ENCODE peak calls at places on chromosomes 13 and 19, in eight cellular contexts. E, R, M, W, Y, U, H and O are unnamed samples.

GRCh38 chr19:39539165-39539518 is 819 bp downstream of the EID2 start:
- DNase-seq in M (no peak), E (peak; percentile 21), U (peak; percentile 74), W (no peak), Y (no peak), H (no peak), R (peak; percentile 36), O (peak; percentile 46)

GRCh38 chr13:98509271-98510155 is 67.4 kb downstream of the STK24 start:
- DNase-seq in U (peak; percentile 89), Y (peak; percentile 9), M (peak; percentile 68), H (peak; percentile 65), E (peak; percentile 96), R (peak; percentile 94), W (no peak), O (peak; percentile 90)

GRCh38 chr13:23778879-23779278 is 110.3 kb downstream of the MIPEP start:
- DNase-seq in Y (no peak), W (no peak), H (no peak), E (peak; percentile 75), R (peak; percentile 43), M (no peak), U (peak; percentile 70), O (peak; percentile 62)

GRCh38 chr13:113466321-113466836 is 13.1 kb upstream of the ADPRHL1 start:
- DNase-seq in H (no peak), E (no peak), M (no peak), U (no peak), Y (no peak), W (no peak), R (no peak), O (no peak)

GRCh38 chr19:1389033-1389940 is 5.6 kb downstream of the NDUFS7 start:
- DNase-seq in Y (no peak), M (no peak), R (no peak), E (no peak), U (no peak), H (no peak), W (no peak), O (no peak)

GRCh38 chr19:2083174-2083854 is 12.8 kb downstream of the MOB3A start:
- DNase-seq in W (no peak), H (no peak), E (no peak), M (no peak), U (no peak), R (no peak), Y (peak; percentile 71), O (no peak)

GRCh38 chr19:11092181-11092538 is 2.9 kb downstream of the LDLR start:
- DNase-seq in E (peak; percentile 67), U (peak; percentile 72), R (peak; percentile 74), Y (no peak), H (no peak), M (no peak), W (no peak), O (peak; percentile 75)

GRCh38 chr13:114130708-114131580 is 1.5 kb downstream of the RASA3 start:
- DNase-seq in W (no peak), Y (no peak), E (peak; percentile 89), U (peak; percentile 94), R (peak; percentile 88), H (peak; percentile 55), M (peak; percentile 55), O (peak; percentile 94)

GRCh38 chr13:110433014-110433413 is 125.9 kb downstream of the COL4A2 start:
- DNase-seq in W (no peak), U (no peak), Y (no peak), E (no peak), M (no peak), H (peak; percentile 61), R (no peak), O (peak; percentile 54)

GRCh38 chr19:2027361-2027760 is 11.8 kb upstream of the BTBD2 start:
- DNase-seq in W (no peak), M (no peak), H (no peak), E (peak; percentile 96), U (peak; percentile 64), Y (no peak), R (peak; percentile 94), O (peak; percentile 76)

GRCh38 chr13:113976711-113977684 is 3.1 kb upstream of the C13orf46 start:
- DNase-seq in R (peak; percentile 88), E (peak; percentile 56), H (no peak), U (peak; percentile 84), M (peak; percentile 29), W (no peak), Y (no peak), O (peak; percentile 37)

GRCh38 chr13:113452942-113453901 is at the start of gene ADPRHL1:
- DNase-seq in R (no peak), W (peak; percentile 43), E (no peak), M (no peak), H (peak; percentile 72), Y (no peak), U (no peak), O (no peak)

GRCh38 chr13:32246468-32246867 is 68.7 kb downstream of the ZAR1L start:
- DNase-seq in E (peak; percentile 83), R (peak; percentile 59), M (peak; percentile 57), H (peak; percentile 40), Y (no peak), U (peak; percentile 67), W (no peak), O (peak; percentile 74)

GRCh38 chr19:18408053-18408476 is 10.6 kb upstream of the LRRC25 start:
- DNase-seq in E (no peak), H (no peak), Y (no peak), R (no peak), U (no peak), W (no peak), M (no peak), O (no peak)

GRCh38 chr19:35534803-35535480 is 1.7 kb downstream of the GAPDHS start:
- DNase-seq in R (no peak), U (no peak), H (no peak), Y (no peak), W (no peak), E (no peak), M (no peak), O (no peak)

GRCh38 chr19:7478173-7478842 is 10.5 kb downstream of the PEX11G start:
- DNase-seq in M (no peak), E (peak; percentile 21), Y (no peak), W (no peak), H (no peak), R (no peak), U (peak; percentile 23), O (peak; percentile 6)

GRCh38 chr13:21668665-21669599 is 1.9 kb upstream of the FGF9 start:
- DNase-seq in W (no peak), E (peak; percentile 24), U (peak; percentile 47), M (peak; percentile 58), Y (no peak), H (no peak), R (peak; percentile 20), O (peak; percentile 33)

GRCh38 chr13:24253520-24254150 is 55.7 kb upstream of the C1QTNF9 start:
- DNase-seq in W (no peak), E (no peak), H (no peak), Y (no peak), U (no peak), M (no peak), R (no peak), O (no peak)

GRCh38 chr13:35252536-35253205 is 223.8 kb downstream of the MAB21L1 start:
- DNase-seq in R (no peak), H (no peak), W (no peak), E (no peak), M (no peak), Y (no peak), U (no peak), O (no peak)

GRCh38 chr13:111216166-111216960 is 101.3 kb downstream of the ARHGEF7 start:
- DNase-seq in Y (peak; percentile 23), M (no peak), U (peak; percentile 46), H (no peak), E (peak; percentile 30), W (no peak), R (no peak), O (peak; percentile 43)

GRCh38 chr13:52994051-52994450 is 34.6 kb upstream of the OLFM4 start:
- DNase-seq in R (no peak), Y (no peak), U (no peak), W (no peak), H (no peak), M (no peak), E (no peak), O (no peak)

DNA sequence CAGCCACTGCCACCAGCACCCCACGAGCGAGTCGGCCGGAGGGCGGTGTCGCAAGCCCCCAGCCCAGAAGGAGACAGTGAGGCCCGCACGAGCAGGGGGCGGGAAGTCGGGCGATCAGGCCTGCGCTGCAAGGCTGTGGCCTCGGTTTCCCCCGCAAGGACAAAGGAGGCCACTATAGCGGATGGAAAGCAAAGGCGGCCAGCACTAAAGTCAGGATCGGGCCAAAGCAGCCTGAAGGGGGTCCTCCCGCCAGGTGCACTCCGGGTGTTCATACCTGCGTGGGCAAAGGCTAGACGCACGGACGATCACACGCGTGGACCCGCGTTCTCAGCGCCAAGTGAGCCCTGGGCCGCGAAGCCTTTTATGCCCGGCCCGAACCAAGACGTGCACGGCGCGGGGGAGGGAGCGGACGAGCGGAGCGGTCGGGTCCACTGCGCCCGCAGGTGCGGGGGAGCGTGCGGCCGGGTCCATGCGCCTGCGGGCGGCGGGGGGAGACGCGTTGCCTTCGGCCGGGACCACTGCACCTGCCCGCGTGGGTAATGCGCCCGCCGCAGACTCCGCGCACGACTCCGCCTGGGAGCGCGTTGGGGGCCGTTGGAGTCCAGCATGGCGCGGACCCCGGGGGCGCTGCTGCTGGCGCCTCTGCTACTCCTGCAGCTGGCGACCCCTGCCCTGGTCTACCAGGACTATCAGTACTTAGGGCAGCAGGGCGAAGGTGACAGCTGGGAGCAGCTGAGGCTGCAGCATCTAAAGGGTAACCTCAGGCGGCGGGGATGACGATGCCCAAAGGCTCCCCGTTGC is at the start of the genes PRDX2 and THSD8:
- DNase-seq in R (peak; percentile 63), H (peak; percentile 79), U (peak; percentile 71), W (peak; percentile 76), M (peak; percentile 79), E (peak; percentile 56), Y (peak; percentile 69), O (peak; percentile 71)
- TF ChIP-seq CTCF in R (no peak), H (no peak), U (peak; percentile 2), W (peak; percentile 13), M (no peak), E (no peak), Y (no peak), O (peak; percentile 6)

GRCh38 chr19:44757735-44758505 is 9.4 kb downstream of the BCL3 start:
- DNase-seq in Y (no peak), H (peak; percentile 88), R (peak; percentile 53), M (peak; percentile 65), U (peak; percentile 58), E (peak; percentile 73), W (no peak), O (peak; percentile 66)
- H3K4me3 ChIP-seq in Y (no peak overlapping the region), H (peak overlapping the region; percentile 70), R (peak overlapping the region; percentile 55), M (peak overlapping the region; percentile 11), U (peak overlapping the region; percentile 43), E (peak overlapping the region; percentile 53), W (peak overlapping the region; percentile 62), O (peak overlapping the region; percentile 51)

GRCh38 chr19:3708207-3708931 is at the start of gene TJP3:
- DNase-seq in W (peak; percentile 84), R (no peak), H (no peak), M (peak; percentile 79), U (peak; percentile 42), E (no peak), Y (no peak), O (no peak)
- TF ChIP-seq CTCF in W (peak; percentile 10), R (no peak), H (no peak), M (no peak), U (no peak), E (no peak), Y (no peak), O (no peak)

DNA sequence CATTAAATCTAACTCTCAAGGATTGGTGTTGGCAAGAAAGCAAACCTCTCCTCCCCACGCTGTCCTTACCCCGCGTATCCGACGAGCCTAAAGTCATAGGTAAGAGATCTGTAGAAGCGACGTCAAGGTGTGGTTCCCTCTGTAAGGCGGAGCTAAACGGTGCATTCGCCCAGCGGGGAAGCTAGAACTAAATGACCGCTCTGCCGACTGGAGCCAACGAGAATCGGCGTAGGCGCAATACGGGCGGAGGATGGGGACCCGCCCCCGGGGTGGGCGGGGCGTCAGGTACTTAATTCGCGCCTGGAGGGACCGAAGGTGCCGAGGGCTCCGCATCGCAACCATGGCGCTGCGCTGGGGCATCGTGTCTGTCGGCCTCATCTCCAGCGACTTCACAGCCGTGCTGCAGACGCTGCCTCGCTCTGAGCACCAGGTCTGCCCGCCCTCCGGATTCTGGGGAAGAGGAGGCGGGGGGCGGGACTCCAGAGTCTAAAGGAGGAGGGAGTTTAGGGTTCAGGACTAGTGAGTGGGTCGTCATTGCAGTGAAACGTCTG is at the start of gene DHDH:
- DNase-seq in Y (peak; percentile 79), E (peak; percentile 32), R (no peak), U (peak; percentile 63), M (peak; percentile 90), H (peak; percentile 67), W (peak; percentile 74), O (peak; percentile 36)
- H3K4me3 ChIP-seq in Y (peak within 1 kb of the TSS; percentile 36), E (peak within 1 kb of the TSS; percentile 38), R (peak within 1 kb of the TSS; percentile 55), U (peak within 1 kb of the TSS; percentile 59), M (peak within 1 kb of the TSS; percentile 39), H (peak within 1 kb of the TSS; percentile 65), W (peak within 1 kb of the TSS; percentile 67), O (peak within 1 kb of the TSS; percentile 44)